ENCODE peak calls at places on chromosomes 1 and 21, in eight cellular contexts. O is NCI-H69; Y is T-helper 17 cell; X is tibial nerve; B is MCF 10A; U is AG10803; H is CD8-positive, alpha-beta T cell; K is AML-193. A is an unnamed sample.

GRCh38 chr1:228989992-228990827 is 254.9 kb downstream of the RHOU start:
- DNase-seq in O (peak; percentile 94), Y (no peak), X (peak; percentile 47), B (no peak), U (peak; percentile 59), H (no peak), K (peak; percentile 89), A (no peak)

GRCh38 chr1:41876533-41877445 is 41.9 kb downstream of the HIVEP3 start:
- DNase-seq in O (no peak), Y (no peak), X (no peak), B (no peak), U (peak; percentile 62), H (no peak), K (no peak), A (no peak)

GRCh38 chr1:100351095-100351884 is 1.0 kb upstream of the CDC14A start:
- DNase-seq in O (peak; percentile 89), Y (peak; percentile 81), X (peak; percentile 67), B (peak; percentile 91), U (peak; percentile 86), H (peak; percentile 85), K (peak; percentile 95), A (peak; percentile 87)

GRCh38 chr21:41961282-41961701 is 7.5 kb upstream of the C2CD2 start:
- DNase-seq in O (no peak), Y (no peak), X (no peak), B (no peak), U (no peak), H (no peak), K (no peak), A (no peak)

GRCh38 chr1:43345119-43345518 is 7.5 kb downstream of the MPL start:
- DNase-seq in O (no peak), Y (no peak), X (no peak), B (no peak), U (no peak), H (no peak), K (no peak), A (no peak)

GRCh38 chr21:35352066-35352770 is 303.1 kb upstream of the RUNX1 start:
- DNase-seq in O (no peak), Y (no peak), X (no peak), B (no peak), U (peak; percentile 92), H (no peak), K (no peak), A (no peak)

GRCh38 chr1:56284933-56285332 is 294.4 kb downstream of the PLPP3 start:
- DNase-seq in O (no peak), Y (no peak), X (no peak), B (peak; percentile 33), U (peak; percentile 94), H (no peak), K (no peak), A (no peak)

GRCh38 chr1:20731057-20731991 is 1.2 kb downstream of the SH2D5 start:
- DNase-seq in O (peak; percentile 27), Y (no peak), X (no peak), B (no peak), U (no peak), H (no peak), K (no peak), A (no peak)

GRCh38 chr1:45911634-45912033 is 108.2 kb downstream of the MAST2 start:
- DNase-seq in O (no peak), Y (no peak), X (no peak), B (no peak), U (no peak), H (no peak), K (no peak), A (no peak)

GRCh38 chr1:247656475-247656874 is 23.1 kb downstream of the OR13G1 start:
- DNase-seq in O (no peak), Y (no peak), X (no peak), B (no peak), U (no peak), H (no peak), K (no peak), A (no peak)

GRCh38 chr1:76336951-76337371 is 262.4 kb downstream of the ST6GALNAC3 start:
- DNase-seq in O (peak; percentile 94), Y (no peak), X (peak; percentile 49), B (peak; percentile 80), U (peak; percentile 96), H (no peak), K (no peak), A (no peak)

GRCh38 chr1:7501259-7501560 is 269.9 kb upstream of the VAMP3 start:
- DNase-seq in O (peak; percentile 41), Y (no peak), X (peak; percentile 35), B (no peak), U (no peak), H (no peak), K (no peak), A (peak; percentile 24)

GRCh38 chr21:45504021-45504515 is 38.2 kb downstream of the SLC19A1 start:
- DNase-seq in O (no peak), Y (no peak), X (no peak), B (no peak), U (no peak), H (no peak), K (no peak), A (no peak)

GRCh38 chr1:201562659-201563405 is 23.9 kb downstream of the NAV1 start:
- DNase-seq in O (no peak), Y (no peak), X (no peak), B (peak; percentile 69), U (peak; percentile 92), H (no peak), K (no peak), A (no peak)

GRCh38 chr1:2855206-2856075 is 53.9 kb upstream of the TTC34 start:
- DNase-seq in O (no peak), Y (no peak), X (no peak), B (no peak), U (no peak), H (no peak), K (no peak), A (no peak)

GRCh38 chr1:117685936-117686806 is 80.3 kb downstream of the TENT5C start:
- DNase-seq in O (no peak), Y (no peak), X (no peak), B (no peak), U (no peak), H (no peak), K (no peak), A (no peak)

GRCh38 chr1:76682152-76682551 is 185.1 kb upstream of the ST6GALNAC5 start:
- DNase-seq in O (peak; percentile 54), Y (no peak), X (no peak), B (no peak), U (no peak), H (no peak), K (no peak), A (no peak)

GRCh38 chr21:27219068-27219467 is 252.2 kb upstream of the ADAMTS5 start:
- DNase-seq in O (no peak), Y (no peak), X (no peak), B (peak; percentile 82), U (peak; percentile 75), H (no peak), K (no peak), A (no peak)

GRCh38 chr1:162387226-162388082 is 5.9 kb downstream of the C1orf226 start:
- DNase-seq in O (no peak), Y (no peak), X (no peak), B (no peak), U (no peak), H (no peak), K (no peak), A (no peak)

GRCh38 chr1:29706936-29707335 is 470.6 kb downstream of the PTPRU start:
- DNase-seq in O (peak; percentile 96), Y (no peak), X (no peak), B (peak; percentile 70), U (peak; percentile 37), H (no peak), K (no peak), A (peak; percentile 67)